ENCODE peak calls at places on chromosomes 3 and 15, in five cellular contexts. X, P, Y, S and K are unnamed samples. For H3K4me1, the result is how much of the 10 kb centered on the place peaks cover.

GRCh38 chr3:14568269-14568668 is 28.1 kb upstream of the GRIP2 start:
- DNase-seq in X (no peak), P (no peak), Y (no peak), S (no peak), K (no peak)

GRCh38 chr15:92770641-92771040 is 115.1 kb upstream of the FAM174B start:
- DNase-seq in X (no peak), P (no peak), Y (no peak), S (no peak), K (no peak)

GRCh38 chr15:58929891-58930416 is 3.5 kb downstream of the SLTM start:
- DNase-seq in X (no peak), P (no peak), Y (no peak), S (no peak), K (no peak)

GRCh38 chr15:32933241-32933640 is 215.4 kb downstream of the GREM1 start:
- DNase-seq in X (no peak), P (no peak), Y (no peak), S (no peak), K (no peak)

GRCh38 chr15:49415638-49416037 is 7.4 kb upstream of the FGF7 start:
- DNase-seq in X (no peak), P (no peak), Y (peak), S (peak), K (no peak)

GRCh38 chr3:119323401-119324107 is 29.4 kb downstream of the ARHGAP31 start:
- DNase-seq in X (no peak), P (no peak), Y (no peak), S (no peak), K (peak)

GRCh38 chr15:31300208-31300661 is 26.4 kb upstream of the KLF13 start:
- DNase-seq in X (peak), P (peak), Y (no peak), S (no peak), K (no peak)

GRCh38 chr3:30428251-30428650 is 178.2 kb upstream of the TGFBR2 start:
- DNase-seq in X (no peak), P (no peak), Y (peak), S (peak), K (no peak)

GRCh38 chr3:140338916-140339315 is 338.9 kb upstream of the TRIM42 start:
- DNase-seq in X (no peak), P (no peak), Y (no peak), S (no peak), K (no peak)

GRCh38 chr3:117455782-117456181 is 746.2 kb downstream of the TUSC7 start:
- DNase-seq in X (no peak), P (no peak), Y (no peak), S (no peak), K (no peak)

GRCh38 chr3:43346990-43347749 is 60.8 kb downstream of the SNRK start:
- DNase-seq in X (no peak), P (peak), Y (peak), S (peak), K (no peak)

GRCh38 chr15:99306694-99307338 is 55.5 kb downstream of the LRRC28 start:
- DNase-seq in X (peak), P (no peak), Y (peak), S (peak), K (peak)

GRCh38 chr3:128178782-128179473 is 25.6 kb downstream of the EEFSEC start:
- DNase-seq in X (no peak), P (no peak), Y (no peak), S (peak), K (no peak)

GRCh38 chr15:44340410-44340809 is 51.9 kb downstream of the GOLM2 start:
- DNase-seq in X (no peak), P (no peak), Y (peak), S (peak), K (no peak)

GRCh38 chr3:62293051-62293780 is 80.1 kb downstream of the FEZF2 start:
- DNase-seq in X (no peak), P (no peak), Y (no peak), S (no peak), K (no peak)

GRCh38 chr3:15858547-15859506 is 61.0 kb upstream of the ANKRD28 start:
- DNase-seq in X (peak), P (peak), Y (peak), S (no peak), K (peak)

GRCh38 chr15:64197425-64197824 is 34.6 kb upstream of the PPIB start:
- DNase-seq in X (no peak), P (no peak), Y (no peak), S (no peak), K (no peak)

GRCh38 chr15:83978588-83978987 is 257.0 kb upstream of the GOLGA6L4 start:
- DNase-seq in X (no peak), P (no peak), Y (no peak), S (no peak), K (peak)

GRCh38 chr15:99564221-99565030 is 1.4 kb upstream of the MEF2A start:
- DNase-seq in X (peak), P (no peak), Y (peak), S (peak), K (peak)

GRCh38 chr3:193014961-193015360 is 97.3 kb upstream of the MB21D2 start:
- DNase-seq in X (no peak), P (no peak), Y (no peak), S (no peak), K (no peak)

GRCh38 chr3:3519266-3519665 is 280.0 kb upstream of the LRRN1 start:
- DNase-seq in X (no peak), P (no peak), Y (no peak), S (no peak), K (no peak)

GRCh38 chr3:126288314-126288713 is 68.9 kb downstream of the KLF15 start:
- DNase-seq in X (no peak), P (no peak), Y (no peak), S (no peak), K (peak)

GRCh38 chr3:156150434-156151066 is 30.2 kb downstream of the KCNAB1 start:
- DNase-seq in X (peak), P (peak), Y (peak), S (peak), K (peak)

GRCh38 chr3:64216706-64217105 is 8.6 kb downstream of the PRICKLE2 start:
- DNase-seq in X (peak), P (no peak), Y (peak), S (peak), K (no peak)

GRCh38 chr15:40451497-40452158 is 10.9 kb downstream of the BAHD1 start:
- DNase-seq in X (no peak), P (no peak), Y (no peak), S (no peak), K (no peak)
- H3K27ac ChIP-seq in X (no peak), P (peak), Y (no peak), S (no peak), K (no peak)

GRCh38 chr3:34947849-34948248 is 691.5 kb upstream of the ARPP21 start:
- DNase-seq in X (no peak), P (no peak), Y (peak), S (no peak), K (no peak)
- H3K4me1 ChIP-seq in X (under half), P (under half), Y (under half), S (under half), K (under half)

GRCh38 chr3:180749796-180750195 is 70.5 kb upstream of the CCDC39 start:
- DNase-seq in X (no peak), P (no peak), Y (no peak), S (no peak), K (no peak)
- H3K27ac ChIP-seq in X (no peak), P (no peak), Y (no peak), S (no peak), K (no peak)

GRCh38 chr3:50572158-50572557 is 2.8 kb downstream of the HEMK1 start:
- DNase-seq in X (peak), P (peak), Y (peak), S (peak), K (peak)
- H3K4me1 ChIP-seq in X (under half), P (half or more), Y (under half), S (under half), K (under half)

DNA sequence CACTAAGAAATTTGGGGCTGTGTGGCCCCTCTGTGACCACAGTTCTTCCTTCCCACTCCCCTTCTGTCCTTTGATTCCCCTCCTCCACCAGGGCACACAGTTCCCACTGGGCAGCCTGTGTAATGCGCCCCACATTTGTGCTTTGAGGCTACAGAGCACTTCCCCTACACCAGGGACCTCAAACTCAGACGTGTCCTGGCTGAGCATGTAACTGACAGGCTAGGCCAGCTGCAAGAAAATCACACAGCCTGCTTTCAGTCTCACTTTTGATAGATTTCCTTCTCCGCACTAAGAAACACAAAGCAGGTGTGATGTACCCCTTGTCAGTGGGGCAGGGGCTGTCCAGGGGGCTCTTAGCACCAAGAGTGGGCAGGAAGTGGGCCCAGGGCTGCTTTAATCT is 29.6 kb downstream of the PRKCD start:
- DNase-seq in X (no peak), P (no peak), Y (no peak), S (no peak), K (no peak)
- H3K27ac ChIP-seq in X (no peak), P (no peak), Y (no peak), S (no peak), K (no peak)